ENCODE peak calls at places on chromosomes 2 and 18, in seven cellular contexts. One of them, this sample, is unnamed.

GRCh38 chr2:132267372-132267771 is 105.6 kb upstream of the ANKRD30BL start:
- DNase-seq in NCI-H774: no peak
- DNase-seq in caudate nucleus: no peak
- DNase-seq in heart right ventricle: no peak
- DNase-seq in endothelial cell: no peak
- DNase-seq in amniotic epithelial cell: peak
- DNase-seq in non-pigmented ciliary epithelial cell: no peak
- DNase-seq in this sample: no peak

GRCh38 chr2:915979-916378 is 34.7 kb upstream of the SNTG2 start:
- DNase-seq in NCI-H774: no peak
- DNase-seq in caudate nucleus: no peak
- DNase-seq in heart right ventricle: no peak
- DNase-seq in endothelial cell: no peak
- DNase-seq in amniotic epithelial cell: no peak
- DNase-seq in non-pigmented ciliary epithelial cell: no peak
- DNase-seq in this sample: no peak

GRCh38 chr2:189302274-189302948 is 122.8 kb upstream of the COL5A2 start:
- DNase-seq in NCI-H774: no peak
- DNase-seq in caudate nucleus: no peak
- DNase-seq in heart right ventricle: no peak
- DNase-seq in endothelial cell: no peak
- DNase-seq in amniotic epithelial cell: peak
- DNase-seq in non-pigmented ciliary epithelial cell: no peak
- DNase-seq in this sample: no peak

GRCh38 chr2:217626926-217627325 is 375.9 kb downstream of the TNS1 start:
- DNase-seq in NCI-H774: no peak
- DNase-seq in caudate nucleus: no peak
- DNase-seq in heart right ventricle: no peak
- DNase-seq in endothelial cell: no peak
- DNase-seq in amniotic epithelial cell: no peak
- DNase-seq in non-pigmented ciliary epithelial cell: no peak
- DNase-seq in this sample: no peak

GRCh38 chr2:191478754-191479679 is 198.9 kb upstream of the NABP1 start:
- DNase-seq in NCI-H774: peak
- DNase-seq in caudate nucleus: no peak
- DNase-seq in heart right ventricle: peak
- DNase-seq in endothelial cell: peak
- DNase-seq in amniotic epithelial cell: peak
- DNase-seq in non-pigmented ciliary epithelial cell: peak
- DNase-seq in this sample: no peak

GRCh38 chr18:72107647-72108046 is 436.5 kb downstream of the CBLN2 start:
- DNase-seq in NCI-H774: no peak
- DNase-seq in caudate nucleus: no peak
- DNase-seq in heart right ventricle: no peak
- DNase-seq in endothelial cell: no peak
- DNase-seq in amniotic epithelial cell: no peak
- DNase-seq in non-pigmented ciliary epithelial cell: peak
- DNase-seq in this sample: no peak

GRCh38 chr18:75206637-75207297 is 2.2 kb downstream of the PTGR3 start:
- DNase-seq in NCI-H774: no peak
- DNase-seq in caudate nucleus: no peak
- DNase-seq in heart right ventricle: no peak
- DNase-seq in endothelial cell: no peak
- DNase-seq in amniotic epithelial cell: no peak
- DNase-seq in non-pigmented ciliary epithelial cell: no peak
- DNase-seq in this sample: no peak

GRCh38 chr2:234863043-234863934 is 88.5 kb upstream of the SH3BP4 start:
- DNase-seq in NCI-H774: no peak
- DNase-seq in caudate nucleus: peak
- DNase-seq in heart right ventricle: peak
- DNase-seq in endothelial cell: no peak
- DNase-seq in amniotic epithelial cell: peak
- DNase-seq in non-pigmented ciliary epithelial cell: no peak
- DNase-seq in this sample: no peak

GRCh38 chr2:151669585-151670081 is 64.6 kb downstream of the NEB start:
- DNase-seq in NCI-H774: no peak
- DNase-seq in caudate nucleus: peak
- DNase-seq in heart right ventricle: no peak
- DNase-seq in endothelial cell: no peak
- DNase-seq in amniotic epithelial cell: no peak
- DNase-seq in non-pigmented ciliary epithelial cell: no peak
- DNase-seq in this sample: no peak

GRCh38 chr18:13629841-13630747 is 96.3 kb downstream of the FAM210A start:
- DNase-seq in NCI-H774: peak
- DNase-seq in caudate nucleus: peak
- DNase-seq in heart right ventricle: no peak
- DNase-seq in endothelial cell: peak
- DNase-seq in amniotic epithelial cell: peak
- DNase-seq in non-pigmented ciliary epithelial cell: peak
- DNase-seq in this sample: peak

GRCh38 chr2:146853741-146854444 is 990.9 kb upstream of the ACVR2A start:
- DNase-seq in NCI-H774: no peak
- DNase-seq in caudate nucleus: no peak
- DNase-seq in heart right ventricle: no peak
- DNase-seq in endothelial cell: no peak
- DNase-seq in amniotic epithelial cell: peak
- DNase-seq in non-pigmented ciliary epithelial cell: peak
- DNase-seq in this sample: no peak

GRCh38 chr18:57455576-57456129 is 20.5 kb downstream of the ONECUT2 start:
- DNase-seq in NCI-H774: no peak
- DNase-seq in caudate nucleus: no peak
- DNase-seq in heart right ventricle: no peak
- DNase-seq in endothelial cell: no peak
- DNase-seq in amniotic epithelial cell: no peak
- DNase-seq in non-pigmented ciliary epithelial cell: no peak
- DNase-seq in this sample: no peak

GRCh38 chr18:64409511-64409910 is 260.6 kb upstream of the LINC00305 start:
- DNase-seq in NCI-H774: no peak
- DNase-seq in caudate nucleus: no peak
- DNase-seq in heart right ventricle: no peak
- DNase-seq in endothelial cell: peak
- DNase-seq in amniotic epithelial cell: no peak
- DNase-seq in non-pigmented ciliary epithelial cell: no peak
- DNase-seq in this sample: no peak

GRCh38 chr18:63131944-63132818 is 187.4 kb downstream of the BCL2 start:
- DNase-seq in NCI-H774: no peak
- DNase-seq in caudate nucleus: no peak
- DNase-seq in heart right ventricle: no peak
- DNase-seq in endothelial cell: no peak
- DNase-seq in amniotic epithelial cell: no peak
- DNase-seq in non-pigmented ciliary epithelial cell: no peak
- DNase-seq in this sample: no peak

GRCh38 chr18:26792661-26793060 is 72.8 kb downstream of the AQP4 start:
- DNase-seq in NCI-H774: no peak
- DNase-seq in caudate nucleus: no peak
- DNase-seq in heart right ventricle: no peak
- DNase-seq in endothelial cell: no peak
- DNase-seq in amniotic epithelial cell: no peak
- DNase-seq in non-pigmented ciliary epithelial cell: peak
- DNase-seq in this sample: no peak

GRCh38 chr2:51120754-51121280 is 88.9 kb upstream of the NRXN1 start:
- DNase-seq in NCI-H774: no peak
- DNase-seq in caudate nucleus: no peak
- DNase-seq in heart right ventricle: no peak
- DNase-seq in endothelial cell: no peak
- DNase-seq in amniotic epithelial cell: no peak
- DNase-seq in non-pigmented ciliary epithelial cell: no peak
- DNase-seq in this sample: no peak

GRCh38 chr2:128695646-128696240 is 377.1 kb upstream of the HS6ST1 start:
- DNase-seq in NCI-H774: no peak
- DNase-seq in caudate nucleus: no peak
- DNase-seq in heart right ventricle: no peak
- DNase-seq in endothelial cell: no peak
- DNase-seq in amniotic epithelial cell: no peak
- DNase-seq in non-pigmented ciliary epithelial cell: no peak
- DNase-seq in this sample: no peak

GRCh38 chr2:120939595-120940318 is 204.1 kb downstream of the GLI2 start:
- DNase-seq in NCI-H774: no peak
- DNase-seq in caudate nucleus: no peak
- DNase-seq in heart right ventricle: no peak
- DNase-seq in endothelial cell: no peak
- DNase-seq in amniotic epithelial cell: peak
- DNase-seq in non-pigmented ciliary epithelial cell: peak
- DNase-seq in this sample: no peak

GRCh38 chr18:48820483-48821250 is 130.1 kb downstream of the SMAD7 start:
- DNase-seq in NCI-H774: no peak
- DNase-seq in caudate nucleus: no peak
- DNase-seq in heart right ventricle: no peak
- DNase-seq in endothelial cell: no peak
- DNase-seq in amniotic epithelial cell: no peak
- DNase-seq in non-pigmented ciliary epithelial cell: no peak
- DNase-seq in this sample: no peak

GRCh38 chr2:240397542-240397916 is 37.9 kb upstream of the GPC1 start:
- DNase-seq in NCI-H774: no peak
- DNase-seq in caudate nucleus: no peak
- DNase-seq in heart right ventricle: no peak
- DNase-seq in endothelial cell: peak
- DNase-seq in amniotic epithelial cell: no peak
- DNase-seq in non-pigmented ciliary epithelial cell: no peak
- DNase-seq in this sample: peak

GRCh38 chr2:133561045-133561852 is 7.0 kb downstream of the NCKAP5 start:
- DNase-seq in NCI-H774: peak
- DNase-seq in caudate nucleus: no peak
- DNase-seq in heart right ventricle: no peak
- DNase-seq in endothelial cell: no peak
- DNase-seq in amniotic epithelial cell: peak
- DNase-seq in non-pigmented ciliary epithelial cell: peak
- DNase-seq in this sample: no peak

GRCh38 chr18:13616041-13616440 is 110.3 kb downstream of the FAM210A start:
- DNase-seq in NCI-H774: no peak
- DNase-seq in caudate nucleus: peak
- DNase-seq in heart right ventricle: no peak
- DNase-seq in endothelial cell: no peak
- DNase-seq in amniotic epithelial cell: no peak
- DNase-seq in non-pigmented ciliary epithelial cell: no peak
- DNase-seq in this sample: no peak

GRCh38 chr2:218618102-218618860 is 10.6 kb downstream of the PLCD4 start:
- DNase-seq in NCI-H774: no peak
- DNase-seq in caudate nucleus: no peak
- DNase-seq in heart right ventricle: no peak
- DNase-seq in endothelial cell: no peak
- DNase-seq in amniotic epithelial cell: no peak
- DNase-seq in non-pigmented ciliary epithelial cell: no peak
- DNase-seq in this sample: no peak

GRCh38 chr2:21819475-21819874 is 695.7 kb downstream of the TDRD15 start:
- DNase-seq in NCI-H774: no peak
- DNase-seq in caudate nucleus: no peak
- DNase-seq in heart right ventricle: no peak
- DNase-seq in endothelial cell: no peak
- DNase-seq in amniotic epithelial cell: peak
- DNase-seq in non-pigmented ciliary epithelial cell: peak
- DNase-seq in this sample: no peak

GRCh38 chr18:78542204-78542603 is 437.4 kb upstream of the SALL3 start:
- DNase-seq in NCI-H774: peak
- DNase-seq in caudate nucleus: peak
- DNase-seq in heart right ventricle: peak
- DNase-seq in endothelial cell: no peak
- DNase-seq in amniotic epithelial cell: no peak
- DNase-seq in non-pigmented ciliary epithelial cell: no peak
- DNase-seq in this sample: no peak